ENCODE peak calls at places on chromosomes 4 and X, in six cellular contexts. Y is A549, X is endothelial cell of umbilical vein, Q is K562, K is GM12878, G is HepG2. W is an unnamed sample.

GRCh38 chrX:103791826-103792458 is 15.3 kb downstream of the PLP1 start:
- DNase-seq in Y (no peak), X (peak; percentile 3), Q (no peak), K (no peak), G (no peak), W (no peak)

GRCh38 chrX:150926304-150926703 is 27.8 kb upstream of the CD99L2 start:
- DNase-seq in Y (no peak), X (no peak), Q (no peak), K (no peak), G (no peak), W (no peak)

GRCh38 chr4:171920901-171921300 is 107.7 kb downstream of the GALNTL6 start:
- DNase-seq in Y (no peak), X (no peak), Q (no peak), K (no peak), G (no peak), W (no peak)

GRCh38 chrX:4110964-4111363 is 397.5 kb upstream of the PRKX start:
- DNase-seq in Y (no peak), X (no peak), Q (no peak), K (no peak), G (no peak), W (peak; percentile 0)

GRCh38 chrX:24515447-24515846 is 50.4 kb downstream of the PDK3 start:
- DNase-seq in Y (peak; percentile 37), X (peak; percentile 33), Q (no peak), K (no peak), G (no peak), W (peak; percentile 12)

GRCh38 chrX:9729161-9729885 is 36.3 kb downstream of the GPR143 start:
- DNase-seq in Y (no peak), X (no peak), Q (no peak), K (no peak), G (peak; percentile 51), W (no peak)

GRCh38 chr4:337932-338758 is 531 bp downstream of the ZNF141 start:
- DNase-seq in Y (peak; percentile 22), X (no peak), Q (no peak), K (no peak), G (no peak), W (peak; percentile 75)

GRCh38 chr4:87009095-87009648 is 74.4 kb downstream of the AFF1 start:
- DNase-seq in Y (no peak), X (peak; percentile 67), Q (no peak), K (no peak), G (no peak), W (peak; percentile 65)

GRCh38 chrX:47101206-47101605 is 23.0 kb downstream of the RGN start:
- DNase-seq in Y (no peak), X (no peak), Q (no peak), K (no peak), G (no peak), W (no peak)

GRCh38 chr4:149951501-149951900 is 126.7 kb upstream of the DCLK2 start:
- DNase-seq in Y (no peak), X (no peak), Q (no peak), K (no peak), G (no peak), W (no peak)

GRCh38 chr4:2354127-2354526 is 64.3 kb downstream of the ZFYVE28 start:
- DNase-seq in Y (no peak), X (no peak), Q (peak; percentile 53), K (no peak), G (no peak), W (peak; percentile 59)

GRCh38 chr4:36549992-36550391 is 268.6 kb downstream of the DTHD1 start:
- DNase-seq in Y (no peak), X (no peak), Q (no peak), K (no peak), G (no peak), W (no peak)

GRCh38 chrX:68940601-68941000 is 111.8 kb downstream of the EFNB1 start:
- DNase-seq in Y (no peak), X (no peak), Q (no peak), K (no peak), G (no peak), W (no peak)

GRCh38 chr4:95204873-95205272 is 343.9 kb downstream of the UNC5C start:
- DNase-seq in Y (peak; percentile 34), X (no peak), Q (peak; percentile 22), K (no peak), G (peak; percentile 9), W (no peak)

GRCh38 chrX:133413218-133413925 is 1.9 kb downstream of the GPC4 start:
- DNase-seq in Y (no peak), X (no peak), Q (no peak), K (no peak), G (no peak), W (no peak)

GRCh38 chr4:107824367-107825071 is at the start of gene SGMS2:
- DNase-seq in Y (peak; percentile 87), X (peak; percentile 91), Q (peak; percentile 21), K (no peak), G (peak; percentile 55), W (peak; percentile 18)

GRCh38 chr4:158079661-158080060 is 93.2 kb downstream of the GASK1B start:
- DNase-seq in Y (no peak), X (peak; percentile 42), Q (no peak), K (no peak), G (no peak), W (no peak)

GRCh38 chr4:3311489-3312171 is 18.8 kb downstream of the RGS12 start:
- DNase-seq in Y (no peak), X (no peak), Q (no peak), K (no peak), G (no peak), W (no peak)

GRCh38 chrX:38375888-38376287 is 23.5 kb downstream of the OTC start:
- DNase-seq in Y (peak; percentile 11), X (peak; percentile 12), Q (no peak), K (no peak), G (no peak), W (peak; percentile 38)

GRCh38 chrX:39859991-39860861 is 237.5 kb downstream of the BCOR start:
- DNase-seq in Y (peak; percentile 65), X (peak; percentile 81), Q (peak; percentile 43), K (peak; percentile 89), G (no peak), W (peak; percentile 94)

GRCh38 chrX:667360-667759 is 36.8 kb downstream of the SHOX start:
- DNase-seq in Y (peak; percentile 42), X (no peak), Q (no peak), K (no peak), G (no peak), W (no peak)

GRCh38 chr4:8609824-8610350 is 17.3 kb downstream of the CPZ start:
- DNase-seq in Y (no peak), X (no peak), Q (no peak), K (no peak), G (no peak), W (no peak)

GRCh38 chr4:109125084-109125483 is 177.4 kb downstream of the COL25A1 start:
- DNase-seq in Y (no peak), X (no peak), Q (no peak), K (no peak), G (no peak), W (no peak)

GRCh38 chrX:134688839-134689238 is 30.6 kb upstream of the PLAC1 start:
- DNase-seq in Y (peak; percentile 32), X (no peak), Q (no peak), K (no peak), G (no peak), W (no peak)

DNA sequence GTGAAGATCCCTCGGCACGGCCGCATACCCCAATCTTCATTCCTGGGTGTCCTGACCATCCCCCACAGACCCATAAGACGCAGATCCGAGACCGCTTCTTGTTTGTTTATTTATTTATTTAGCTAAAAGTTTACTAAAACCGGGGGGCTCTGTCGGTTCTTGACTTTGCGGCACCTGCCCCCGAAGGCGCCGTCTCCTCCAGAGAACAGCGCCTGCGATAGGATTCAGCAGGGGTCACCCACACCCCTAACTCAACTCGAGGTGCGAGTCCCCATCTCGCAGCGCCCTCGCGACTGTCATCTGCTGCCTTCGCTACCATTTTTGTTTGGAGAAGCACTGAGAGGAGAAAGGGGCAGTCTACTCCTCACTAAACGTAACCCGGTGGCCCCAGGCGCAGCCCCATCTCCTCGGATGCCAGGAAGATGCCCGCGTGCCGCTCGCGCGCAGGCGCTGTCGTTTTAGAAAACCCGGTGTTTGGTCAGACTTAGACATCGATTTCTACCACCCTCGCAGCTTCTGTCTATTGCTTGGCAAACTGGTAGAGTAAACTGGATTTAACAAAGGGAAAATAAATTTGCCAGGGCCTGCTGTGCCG is 18.9 kb upstream of the GPR101 start:
- DNase-seq in Y (no peak), X (no peak), Q (no peak), K (no peak), G (no peak), W (no peak)
- TF ChIP-seq CTCF in Y (no peak), X (no peak), Q (no peak), K (no peak), G (no peak), W (no peak)

GRCh38 chr4:173073939-173074500 is 94.6 kb upstream of the GALNT7 start:
- DNase-seq in Y (no peak), X (no peak), Q (no peak), K (no peak), G (no peak), W (no peak)
- TF ChIP-seq MYC in Y (no peak), X (no peak), Q (no peak), K (no peak), G (no peak), W (no peak)

GRCh38 chr4:6549890-6550620 is 24.9 kb upstream of the MAN2B2 start:
- DNase-seq in Y (no peak), X (no peak), Q (no peak), K (no peak), G (no peak), W (no peak)

GRCh38 chr4:6549445-6549844 is 25.5 kb upstream of the MAN2B2 start:
- DNase-seq in Y (no peak), X (no peak), Q (no peak), K (no peak), G (no peak), W (no peak)

GRCh38 chr4:6550821-6551220 is 24.2 kb upstream of the MAN2B2 start:
- DNase-seq in Y (no peak), X (no peak), Q (no peak), K (no peak), G (no peak), W (no peak)

GRCh38 chr4:6548201-6548881 is 26.6 kb upstream of the MAN2B2 start:
- DNase-seq in Y (peak; percentile 51), X (peak; percentile 12), Q (peak; percentile 61), K (no peak), G (peak; percentile 22), W (peak; percentile 80)

GRCh38 chr4:6548882-6549230 is 26.1 kb upstream of the MAN2B2 start:
- DNase-seq in Y (no peak), X (no peak), Q (no peak), K (no peak), G (no peak), W (no peak)
- TF ChIP-seq CTCF in Y (no peak), X (no peak), Q (no peak), K (no peak), G (no peak), W (no peak)

DNA sequence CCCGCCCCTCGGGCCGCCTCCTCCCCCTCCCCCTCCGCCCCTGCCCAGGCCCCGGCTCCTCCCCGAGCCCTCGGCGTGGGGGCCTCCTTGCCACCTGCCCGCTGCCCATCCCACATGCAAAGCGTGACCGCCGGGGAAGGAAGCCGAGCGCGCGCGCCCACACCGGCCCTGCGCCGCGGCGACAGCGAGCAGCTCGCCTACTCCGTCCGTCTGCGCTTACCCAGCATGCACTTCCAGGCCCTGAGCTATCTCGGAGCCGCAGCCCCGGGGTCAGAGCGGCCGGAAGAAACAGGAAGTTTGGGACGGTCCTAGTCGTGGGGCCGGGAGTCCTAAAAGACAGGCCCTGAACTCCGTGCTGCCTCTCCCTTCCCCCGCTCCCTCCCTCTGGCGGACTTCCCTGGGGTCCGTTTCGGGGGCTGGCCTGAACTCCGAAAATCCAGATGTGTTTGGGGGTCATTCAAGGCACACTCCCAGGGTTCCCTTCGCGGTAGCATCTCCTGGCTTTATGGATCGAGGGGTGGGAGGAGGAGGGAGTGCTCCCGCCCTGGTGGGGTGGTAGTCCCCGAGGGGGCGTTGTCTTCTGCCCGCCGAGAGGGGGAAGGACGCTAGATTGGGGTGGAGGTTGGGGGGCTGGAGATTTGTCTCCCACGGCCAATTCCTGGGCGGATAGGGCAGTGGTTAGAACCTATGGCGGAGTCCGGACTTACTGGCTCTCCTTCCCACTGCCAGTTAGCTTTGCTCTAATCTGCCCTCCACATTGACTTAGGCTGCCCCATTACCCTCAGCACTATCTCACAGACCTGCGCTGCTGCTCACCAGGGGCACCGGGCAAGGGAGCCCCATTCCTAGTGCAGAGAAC is 25.0 kb upstream of the BCORL1 start:
- DNase-seq in Y (peak; percentile 73), X (peak; percentile 18), Q (peak; percentile 80), K (peak; percentile 34), G (no peak), W (peak; percentile 95)
- TF ChIP-seq MYC in Y (no peak), X (no peak), Q (peak; percentile 19), K (no peak), G (no peak), W (peak; percentile 74)

W was measured in NB4.